ENCODE peak calls at places on chromosomes 5 and 9, in five cellular contexts. I, Q, T, N and Z are unnamed samples.

GRCh38 chr5:169222934-169223594 is 77.9 kb downstream of the SLIT3 start:
- DNase-seq in N (no peak), I (no peak), Q (no peak), T (no peak), Z (no peak)

GRCh38 chr5:112880219-112880964 is 19.3 kb downstream of the SRP19 start:
- DNase-seq in N (no peak), I (no peak), T (no peak), Q (no peak), Z (no peak)

GRCh38 chr5:62731011-62731410 is 152.4 kb downstream of the LRRC70 start:
- DNase-seq in T (no peak), I (no peak), N (no peak), Q (no peak), Z (no peak)

GRCh38 chr9:110183208-110184145 is 24.5 kb downstream of the C9orf152 start:
- DNase-seq in I (peak), N (peak), T (peak), Q (peak), Z (peak)

GRCh38 chr9:134517069-134517680 is 124.4 kb upstream of the COL5A1 start:
- DNase-seq in T (no peak), Q (no peak), N (peak), I (no peak), Z (no peak)

GRCh38 chr9:4750021-4750673 is 9.1 kb upstream of the AK3 start:
- DNase-seq in T (no peak), I (no peak), N (peak), Q (no peak), Z (peak)

GRCh38 chr9:121371495-121371911 is 1.5 kb upstream of the STOM start:
- DNase-seq in Q (no peak), N (no peak), I (no peak), T (no peak), Z (no peak)

GRCh38 chr5:125446986-125447385 is 700.5 kb upstream of the ZNF608 start:
- DNase-seq in T (no peak), N (no peak), Q (no peak), I (no peak), Z (no peak)

GRCh38 chr5:151222769-151223446 is 984 bp downstream of the CCDC69 start:
- DNase-seq in Q (peak), N (no peak), I (no peak), T (peak), Z (no peak)

GRCh38 chr5:14672508-14673394 is 8.2 kb downstream of the OTULIN start:
- DNase-seq in I (no peak), N (no peak), T (no peak), Q (no peak), Z (no peak)

GRCh38 chr5:57002959-57003485 is 51.1 kb upstream of the MIER3 start:
- DNase-seq in Q (no peak), T (no peak), N (no peak), I (no peak), Z (no peak)

GRCh38 chr9:108709922-108710321 is 145.9 kb downstream of the ACTL7B start:
- DNase-seq in N (no peak), I (no peak), T (no peak), Q (no peak), Z (no peak)

GRCh38 chr5:106862450-106863193 is 808.1 kb downstream of the EFNA5 start:
- DNase-seq in T (no peak), N (no peak), I (no peak), Q (no peak), Z (no peak)

GRCh38 chr9:20872340-20872977 is 159.0 kb downstream of the HACD4 start:
- DNase-seq in T (no peak), N (no peak), Q (no peak), I (no peak), Z (no peak)

GRCh38 chr9:93908591-93909241 is 46.4 kb downstream of the BARX1 start:
- DNase-seq in N (peak), T (no peak), Q (no peak), I (no peak), Z (peak)